ENCODE peak calls at places on chromosomes 12 and 14, in six cellular contexts. One of them, this sample, is unnamed. For H3K4me1, the result is how much of the 10 kb centered on the place peaks cover.

GRCh38 chr14:77455966-77456640 is 1.3 kb downstream of the VIPAS39 start:
- DNase-seq in IMR-90: no peak
- DNase-seq in endothelial cell of umbilical vein: no peak
- DNase-seq in keratinocyte: no peak
- DNase-seq in H9: no peak
- DNase-seq in neuronal stem cell: no peak
- DNase-seq in this sample: no peak

GRCh38 chr12:128178971-128179370 is 88.0 kb upstream of the TMEM132C start:
- DNase-seq in IMR-90: no peak
- DNase-seq in endothelial cell of umbilical vein: no peak
- DNase-seq in keratinocyte: no peak
- DNase-seq in H9: no peak
- DNase-seq in neuronal stem cell: no peak
- DNase-seq in this sample: no peak

GRCh38 chr12:25135531-25136154 is 59.3 kb downstream of the DNAI7 start:
- DNase-seq in IMR-90: no peak
- DNase-seq in endothelial cell of umbilical vein: no peak
- DNase-seq in keratinocyte: peak
- DNase-seq in H9: peak
- DNase-seq in neuronal stem cell: no peak
- DNase-seq in this sample: no peak

GRCh38 chr14:43410631-43411030 is 1096.5 kb downstream of the FSCB start:
- DNase-seq in IMR-90: no peak
- DNase-seq in endothelial cell of umbilical vein: no peak
- DNase-seq in keratinocyte: no peak
- DNase-seq in H9: peak
- DNase-seq in neuronal stem cell: no peak
- DNase-seq in this sample: no peak

GRCh38 chr14:89848165-89848564 is 106.4 kb downstream of the EFCAB11 start:
- DNase-seq in IMR-90: peak
- DNase-seq in endothelial cell of umbilical vein: no peak
- DNase-seq in keratinocyte: no peak
- DNase-seq in H9: no peak
- DNase-seq in neuronal stem cell: no peak
- DNase-seq in this sample: no peak

GRCh38 chr12:65685514-65685913 is 138.8 kb upstream of the HMGA2 start:
- DNase-seq in IMR-90: peak
- DNase-seq in endothelial cell of umbilical vein: peak
- DNase-seq in keratinocyte: no peak
- DNase-seq in H9: no peak
- DNase-seq in neuronal stem cell: no peak
- DNase-seq in this sample: no peak

GRCh38 chr12:11884661-11885060 is 186.1 kb upstream of the BCL2L14 start:
- DNase-seq in IMR-90: peak
- DNase-seq in endothelial cell of umbilical vein: peak
- DNase-seq in keratinocyte: no peak
- DNase-seq in H9: no peak
- DNase-seq in neuronal stem cell: no peak
- DNase-seq in this sample: peak

GRCh38 chr14:29320261-29320660 is 553.7 kb downstream of the FOXG1 start:
- DNase-seq in IMR-90: peak
- DNase-seq in endothelial cell of umbilical vein: no peak
- DNase-seq in keratinocyte: no peak
- DNase-seq in H9: no peak
- DNase-seq in neuronal stem cell: no peak
- DNase-seq in this sample: no peak

GRCh38 chr12:68470664-68471328 is 138.6 kb upstream of the MDM1 start:
- DNase-seq in IMR-90: no peak
- DNase-seq in endothelial cell of umbilical vein: no peak
- DNase-seq in keratinocyte: no peak
- DNase-seq in H9: no peak
- DNase-seq in neuronal stem cell: no peak
- DNase-seq in this sample: no peak

DNA sequence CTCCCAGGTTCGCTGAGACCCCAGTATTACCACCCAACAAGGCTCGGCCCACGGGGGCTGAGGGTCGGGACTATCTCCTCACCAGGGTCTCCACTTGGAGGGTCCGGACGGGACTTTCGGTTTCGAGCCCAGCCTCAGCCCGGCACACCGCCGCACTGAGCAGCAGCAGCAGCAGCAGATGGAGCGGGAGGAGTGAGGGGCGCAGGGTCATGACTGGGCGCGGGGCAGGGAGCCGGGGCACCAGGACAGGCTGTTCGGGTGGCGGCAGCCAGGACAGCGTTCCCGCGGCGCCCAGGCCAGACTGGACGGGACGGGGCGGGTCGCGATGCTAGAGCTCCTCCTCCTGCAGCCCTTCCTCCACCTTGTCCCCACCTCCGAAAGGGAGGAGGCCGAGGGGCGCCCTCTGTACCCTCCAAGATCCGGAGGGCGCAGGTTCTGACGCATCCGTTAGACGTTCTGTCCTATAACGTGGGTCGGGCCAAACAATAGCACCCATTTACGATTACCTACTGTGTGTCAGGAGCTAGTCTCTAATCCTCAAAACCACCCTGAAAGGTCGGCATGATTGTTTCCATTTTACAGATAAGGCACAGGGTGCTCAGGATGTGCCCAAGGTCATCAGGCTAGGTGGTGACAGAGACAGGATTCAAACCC is at the start of gene FKBP11:
- DNase-seq in IMR-90: peak
- DNase-seq in endothelial cell of umbilical vein: peak
- DNase-seq in keratinocyte: no peak
- DNase-seq in H9: peak
- DNase-seq in neuronal stem cell: no peak
- DNase-seq in this sample: peak
- H3K27ac ChIP-seq in IMR-90: peak
- H3K27ac ChIP-seq in endothelial cell of umbilical vein: peak
- H3K27ac ChIP-seq in keratinocyte: peak
- H3K27ac ChIP-seq in H9: no peak
- H3K27ac ChIP-seq in neuronal stem cell: no peak
- H3K27ac ChIP-seq in this sample: peak

DNA sequence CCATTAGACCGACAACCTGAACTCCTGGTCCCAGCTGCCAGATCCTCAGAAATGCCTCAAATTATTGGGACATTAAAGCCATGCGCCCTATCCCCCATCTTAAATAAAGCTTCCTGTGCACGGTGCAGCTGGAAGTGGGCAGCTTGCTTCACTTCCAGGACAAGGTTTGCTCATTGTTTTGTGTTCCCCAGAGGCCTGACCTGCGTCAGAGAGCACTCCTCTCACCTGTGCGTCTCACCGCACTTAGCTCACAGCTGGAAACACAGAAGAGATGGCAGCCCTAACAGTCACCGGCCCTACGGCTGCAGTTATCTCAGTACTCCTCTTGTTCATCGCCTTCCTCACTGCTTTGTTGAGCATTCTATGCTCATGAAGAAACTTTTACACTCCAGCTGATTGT is 135.5 kb downstream of the ANO2 start:
- DNase-seq in IMR-90: no peak
- DNase-seq in endothelial cell of umbilical vein: no peak
- DNase-seq in keratinocyte: no peak
- DNase-seq in H9: no peak
- DNase-seq in neuronal stem cell: no peak
- DNase-seq in this sample: no peak
- H3K9ac ChIP-seq in IMR-90: no peak
- H3K9ac ChIP-seq in endothelial cell of umbilical vein: no peak
- H3K9ac ChIP-seq in keratinocyte: no peak
- H3K9ac ChIP-seq in H9: no peak
- H3K9ac ChIP-seq in neuronal stem cell: no peak
- H3K9ac ChIP-seq in this sample: no peak

GRCh38 chr12:15982921-15983320 is 71.8 kb downstream of the DERA start:
- DNase-seq in IMR-90: no peak
- DNase-seq in endothelial cell of umbilical vein: no peak
- DNase-seq in keratinocyte: no peak
- DNase-seq in H9: no peak
- DNase-seq in neuronal stem cell: no peak
- DNase-seq in this sample: no peak

GRCh38 chr12:15984097-15984800 is 73.1 kb downstream of the DERA start:
- DNase-seq in IMR-90: peak
- DNase-seq in endothelial cell of umbilical vein: no peak
- DNase-seq in keratinocyte: no peak
- DNase-seq in H9: no peak
- DNase-seq in neuronal stem cell: no peak
- DNase-seq in this sample: no peak

GRCh38 chr12:15982071-15982470 is 70.9 kb downstream of the DERA start:
- DNase-seq in IMR-90: peak
- DNase-seq in endothelial cell of umbilical vein: no peak
- DNase-seq in keratinocyte: no peak
- DNase-seq in H9: no peak
- DNase-seq in neuronal stem cell: no peak
- DNase-seq in this sample: no peak

GRCh38 chr12:15984963-15985362 is 73.8 kb downstream of the DERA start:
- DNase-seq in IMR-90: no peak
- DNase-seq in endothelial cell of umbilical vein: no peak
- DNase-seq in keratinocyte: no peak
- DNase-seq in H9: no peak
- DNase-seq in neuronal stem cell: no peak
- DNase-seq in this sample: no peak

GRCh38 chr12:15982471-15982870 is 71.3 kb downstream of the DERA start:
- DNase-seq in IMR-90: peak
- DNase-seq in endothelial cell of umbilical vein: peak
- DNase-seq in keratinocyte: no peak
- DNase-seq in H9: no peak
- DNase-seq in neuronal stem cell: no peak
- DNase-seq in this sample: no peak
- H3K4me1 ChIP-seq in IMR-90: under half
- H3K4me1 ChIP-seq in endothelial cell of umbilical vein: under half
- H3K4me1 ChIP-seq in keratinocyte: under half
- H3K4me1 ChIP-seq in H9: under half
- H3K4me1 ChIP-seq in neuronal stem cell: under half
- H3K4me1 ChIP-seq in this sample: under half

GRCh38 chr14:52021971-52022600 is 32.7 kb downstream of the RTRAF start:
- DNase-seq in IMR-90: peak
- DNase-seq in endothelial cell of umbilical vein: peak
- DNase-seq in keratinocyte: no peak
- DNase-seq in H9: no peak
- DNase-seq in neuronal stem cell: no peak
- DNase-seq in this sample: no peak
- H3K27ac ChIP-seq in IMR-90: peak
- H3K27ac ChIP-seq in endothelial cell of umbilical vein: peak
- H3K27ac ChIP-seq in keratinocyte: no peak
- H3K27ac ChIP-seq in H9: no peak
- H3K27ac ChIP-seq in neuronal stem cell: no peak
- H3K27ac ChIP-seq in this sample: no peak

GRCh38 chr12:54301428-54302045 is 722 bp upstream of the NFE2 start:
- DNase-seq in IMR-90: no peak
- DNase-seq in endothelial cell of umbilical vein: no peak
- DNase-seq in keratinocyte: no peak
- DNase-seq in H9: peak
- DNase-seq in neuronal stem cell: no peak
- DNase-seq in this sample: no peak
- H3K9ac ChIP-seq in IMR-90: no peak
- H3K9ac ChIP-seq in endothelial cell of umbilical vein: no peak
- H3K9ac ChIP-seq in keratinocyte: no peak
- H3K9ac ChIP-seq in H9: peak
- H3K9ac ChIP-seq in neuronal stem cell: no peak
- H3K9ac ChIP-seq in this sample: no peak

DNA sequence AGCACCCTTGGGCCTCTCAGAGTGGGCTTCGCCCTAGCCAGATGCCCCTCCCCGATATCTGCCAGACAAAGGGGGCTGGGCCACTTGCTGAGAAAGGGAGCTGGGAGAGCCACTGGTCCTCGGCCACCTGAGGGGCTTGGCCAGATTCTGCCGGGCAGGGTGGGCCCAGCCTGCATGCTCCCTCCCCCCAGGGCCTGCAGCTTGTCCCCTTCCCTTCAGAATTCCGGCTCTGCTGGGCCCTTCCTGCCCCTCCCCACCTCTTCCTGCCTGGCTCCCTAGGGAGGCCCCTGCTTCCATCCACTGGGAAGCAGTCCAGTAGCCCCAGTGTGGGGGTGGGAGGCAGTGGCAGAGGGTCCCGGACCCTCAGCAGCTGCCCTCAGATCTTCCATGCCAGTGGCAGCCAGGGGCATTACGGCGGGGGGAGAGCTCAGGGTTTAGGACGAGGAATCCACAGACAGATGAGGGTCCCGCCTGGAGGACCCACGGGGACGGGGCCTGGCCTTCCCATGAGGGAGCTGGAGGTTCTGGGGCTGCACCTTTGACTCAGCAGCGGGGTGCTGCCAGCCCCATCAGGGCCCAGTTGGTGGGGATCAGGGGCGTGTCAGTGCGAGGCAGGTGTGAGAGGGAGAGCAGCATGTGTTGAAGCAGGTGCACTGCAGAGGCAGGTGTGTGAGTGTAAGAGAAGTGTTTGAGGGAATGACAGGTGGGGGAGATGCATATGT is 2.5 kb downstream of the CRIP2 start:
- DNase-seq in IMR-90: no peak
- DNase-seq in endothelial cell of umbilical vein: peak
- DNase-seq in keratinocyte: no peak
- DNase-seq in H9: no peak
- DNase-seq in neuronal stem cell: no peak
- DNase-seq in this sample: no peak
- H3K4me1 ChIP-seq in IMR-90: under half
- H3K4me1 ChIP-seq in endothelial cell of umbilical vein: under half
- H3K4me1 ChIP-seq in keratinocyte: under half
- H3K4me1 ChIP-seq in H9: under half
- H3K4me1 ChIP-seq in neuronal stem cell: half or more
- H3K4me1 ChIP-seq in this sample: under half

GRCh38 chr14:62655161-62655560 is 390.1 kb downstream of the KCNH5 start:
- DNase-seq in IMR-90: peak
- DNase-seq in endothelial cell of umbilical vein: no peak
- DNase-seq in keratinocyte: no peak
- DNase-seq in H9: no peak
- DNase-seq in neuronal stem cell: peak
- DNase-seq in this sample: no peak

GRCh38 chr14:62661818-62662217 is 383.4 kb downstream of the KCNH5 start:
- DNase-seq in IMR-90: peak
- DNase-seq in endothelial cell of umbilical vein: no peak
- DNase-seq in keratinocyte: no peak
- DNase-seq in H9: no peak
- DNase-seq in neuronal stem cell: no peak
- DNase-seq in this sample: no peak

GRCh38 chr14:62654641-62655040 is 390.6 kb downstream of the KCNH5 start:
- DNase-seq in IMR-90: peak
- DNase-seq in endothelial cell of umbilical vein: no peak
- DNase-seq in keratinocyte: no peak
- DNase-seq in H9: no peak
- DNase-seq in neuronal stem cell: no peak
- DNase-seq in this sample: no peak

GRCh38 chr14:62662811-62663477 is 382.3 kb downstream of the KCNH5 start:
- DNase-seq in IMR-90: peak
- DNase-seq in endothelial cell of umbilical vein: no peak
- DNase-seq in keratinocyte: no peak
- DNase-seq in H9: peak
- DNase-seq in neuronal stem cell: no peak
- DNase-seq in this sample: no peak

DNA sequence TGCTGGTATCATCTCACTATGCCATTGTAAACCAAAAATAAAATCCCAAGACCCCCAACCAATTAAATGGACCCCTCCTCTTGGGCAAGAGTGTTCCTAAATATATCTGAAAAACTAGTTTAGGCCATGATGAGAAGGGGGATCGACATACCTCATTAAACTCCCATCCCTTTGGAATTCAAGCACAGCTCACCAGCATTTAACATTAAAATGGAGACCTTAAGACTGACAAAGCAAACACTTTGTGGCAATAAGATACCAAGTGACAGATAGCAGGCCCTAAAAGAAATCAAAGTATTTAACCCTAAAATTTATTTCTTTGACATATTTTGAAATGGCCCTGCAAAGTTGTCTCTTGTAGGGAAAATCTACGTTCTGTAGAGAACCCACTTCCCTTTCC is 387.9 kb downstream of the KCNH5 start:
- DNase-seq in IMR-90: no peak
- DNase-seq in endothelial cell of umbilical vein: no peak
- DNase-seq in keratinocyte: no peak
- DNase-seq in H9: no peak
- DNase-seq in neuronal stem cell: no peak
- DNase-seq in this sample: no peak
- H3K27ac ChIP-seq in IMR-90: no peak
- H3K27ac ChIP-seq in endothelial cell of umbilical vein: no peak
- H3K27ac ChIP-seq in keratinocyte: no peak
- H3K27ac ChIP-seq in H9: no peak
- H3K27ac ChIP-seq in neuronal stem cell: no peak
- H3K27ac ChIP-seq in this sample: no peak

GRCh38 chr12:1607940-1608782 is 13.8 kb upstream of the FBXL14 start:
- DNase-seq in IMR-90: peak
- DNase-seq in endothelial cell of umbilical vein: peak
- DNase-seq in keratinocyte: no peak
- DNase-seq in H9: peak
- DNase-seq in neuronal stem cell: no peak
- DNase-seq in this sample: no peak
- H3K9ac ChIP-seq in IMR-90: no peak
- H3K9ac ChIP-seq in endothelial cell of umbilical vein: no peak
- H3K9ac ChIP-seq in keratinocyte: no peak
- H3K9ac ChIP-seq in H9: no peak
- H3K9ac ChIP-seq in neuronal stem cell: no peak
- H3K9ac ChIP-seq in this sample: no peak

This sample was measured in colonic mucosa.